ENCODE peak calls at places on chromosome 12, in five cellular contexts. V, N, S, W and G are unnamed samples.

GRCh38 chr12:11580125-11580751 is 69.2 kb upstream of the ETV6 start:
- DNase-seq in V (peak), N (peak), S (peak), W (peak), G (no peak)

GRCh38 chr12:103802586-103802886 is 38.5 kb downstream of the NT5DC3 start:
- DNase-seq in V (no peak), N (no peak), S (no peak), W (no peak), G (no peak)

GRCh38 chr12:44640831-44641230 is 235.3 kb downstream of the NELL2 start:
- DNase-seq in V (no peak), N (no peak), S (no peak), W (no peak), G (no peak)

GRCh38 chr12:132622437-132623071 is 4.0 kb downstream of the P2RX2 start:
- DNase-seq in V (peak), N (no peak), S (peak), W (no peak), G (no peak)

GRCh38 chr12:63995512-63995911 is 151.0 kb downstream of the SRGAP1 start:
- DNase-seq in V (no peak), N (no peak), S (no peak), W (no peak), G (no peak)

GRCh38 chr12:27965966-27966365 is 6.6 kb downstream of the PTHLH start:
- DNase-seq in V (peak), N (no peak), S (peak), W (no peak), G (no peak)

GRCh38 chr12:109532721-109533486 is 40.4 kb downstream of the MMAB start:
- DNase-seq in V (no peak), N (no peak), S (no peak), W (no peak), G (no peak)

GRCh38 chr12:6821674-6822433 is at the start of gene GPR162:
- DNase-seq in V (peak), N (no peak), S (peak), W (no peak), G (no peak)

GRCh38 chr12:103560604-103561101 is 26.4 kb upstream of the STAB2 start:
- DNase-seq in V (peak), N (peak), S (peak), W (no peak), G (no peak)

GRCh38 chr12:106342397-106343212 is 14.9 kb upstream of the POLR3B start:
- DNase-seq in V (peak), N (peak), S (peak), W (peak), G (no peak)

GRCh38 chr12:120905856-120906384 is 1.8 kb upstream of the SPPL3 start:
- DNase-seq in V (no peak), N (no peak), S (peak), W (no peak), G (no peak)

GRCh38 chr12:95371571-95371970 is 102.4 kb upstream of the METAP2 start:
- DNase-seq in V (no peak), N (no peak), S (peak), W (no peak), G (no peak)

GRCh38 chr12:104360157-104360556 is 56.6 kb downstream of the EID3 start:
- DNase-seq in V (no peak), N (no peak), S (no peak), W (no peak), G (no peak)

GRCh38 chr12:45583011-45583657 is 146.4 kb upstream of the ARID2 start:
- DNase-seq in V (peak), N (no peak), S (peak), W (no peak), G (no peak)

DNA sequence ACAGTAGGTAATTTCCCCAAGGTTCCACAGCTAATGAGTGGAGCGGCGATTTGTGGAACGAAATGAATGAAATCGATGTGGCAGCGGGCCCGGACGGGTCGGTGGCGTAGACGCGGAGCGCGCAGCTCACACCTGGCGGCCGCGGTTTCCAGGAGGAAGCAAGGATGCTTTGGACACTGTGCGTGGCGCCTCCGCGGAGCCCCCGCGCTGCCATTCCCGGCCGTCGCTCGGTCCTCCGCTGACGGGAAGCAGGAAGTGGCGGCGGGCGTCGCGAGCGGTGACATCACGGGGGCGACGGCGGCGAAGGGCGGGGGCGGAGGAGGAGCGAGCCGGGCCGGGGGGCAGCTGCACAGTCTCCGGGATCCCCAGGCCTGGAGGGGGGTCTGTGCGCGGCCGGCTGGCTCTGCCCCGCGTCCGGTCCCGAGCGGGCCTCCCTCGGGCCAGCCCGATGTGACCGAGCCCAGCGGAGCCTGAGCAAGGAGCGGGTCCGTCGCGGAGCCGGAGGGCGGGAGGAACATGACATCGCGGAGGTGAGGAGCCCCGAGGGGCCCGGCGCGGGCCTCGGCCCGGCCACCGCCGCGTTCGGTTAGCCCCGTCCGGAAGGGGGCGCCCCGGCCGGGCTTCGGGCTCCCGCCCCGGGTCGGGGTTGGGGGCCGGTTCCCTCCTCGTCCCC is at the start of gene PTPN11:
- DNase-seq in V (peak), N (peak), S (peak), W (peak), G (peak)
- TF ChIP-seq CTCF in V (peak), N (peak), S (no peak), W (no peak), G (peak)

DNA sequence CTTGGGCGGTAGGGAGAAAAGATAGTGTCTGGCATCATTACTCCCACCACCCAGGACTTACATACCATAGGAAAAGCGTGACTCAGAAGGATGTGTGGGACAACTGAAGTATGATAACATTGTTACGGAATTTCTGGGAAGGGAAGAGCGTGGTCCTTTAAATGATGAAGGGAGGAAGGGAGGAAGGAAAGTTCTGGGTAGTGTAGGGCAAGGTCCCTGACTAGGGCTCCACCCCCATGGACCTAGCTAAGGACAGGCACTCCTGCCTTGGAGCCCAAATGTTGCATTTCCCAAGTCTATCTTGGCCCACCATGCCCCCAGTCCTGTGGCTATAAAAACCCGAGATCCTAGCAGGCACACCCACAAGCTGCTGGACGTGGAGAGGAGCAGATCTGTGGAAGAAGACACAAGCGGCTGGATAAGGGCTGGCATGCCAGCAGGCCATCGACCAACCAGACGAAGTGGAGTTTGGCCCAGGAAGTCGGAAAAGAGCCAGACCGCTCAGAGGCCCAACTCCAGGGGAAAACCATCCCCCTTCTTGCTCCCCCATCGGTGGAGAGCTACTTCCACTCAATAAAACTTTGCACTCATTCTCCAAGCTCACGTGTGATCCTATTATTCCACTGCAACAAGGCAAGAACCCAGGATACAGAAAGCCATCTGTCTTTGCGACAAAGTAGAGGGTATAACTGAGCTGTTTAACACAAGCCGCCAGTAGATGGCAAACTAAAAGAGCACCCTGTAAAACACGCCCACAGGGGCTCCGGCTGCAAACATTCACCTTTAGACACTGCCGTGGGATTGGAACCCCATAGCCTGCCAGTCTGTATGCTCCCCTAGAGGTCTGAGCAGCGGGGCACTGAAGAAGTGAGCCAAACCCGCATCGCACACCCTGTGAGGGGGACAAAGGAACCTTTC is 23.0 kb upstream of the RAB21 start:
- DNase-seq in V (peak), N (no peak), S (peak), W (no peak), G (no peak)
- TF ChIP-seq CTCF in V (no peak), N (no peak), S (no peak), W (no peak), G (no peak)

GRCh38 chr12:112685321-112685720 is 106.2 kb upstream of the RPH3A start:
- DNase-seq in V (no peak), N (no peak), S (no peak), W (no peak), G (no peak)

GRCh38 chr12:112682586-112682985 is 109.0 kb upstream of the RPH3A start:
- DNase-seq in V (no peak), N (no peak), S (no peak), W (no peak), G (no peak)

GRCh38 chr12:112686373-112686772 is 105.2 kb upstream of the RPH3A start:
- DNase-seq in V (no peak), N (no peak), S (peak), W (no peak), G (no peak)

GRCh38 chr12:112680993-112681392 is 110.6 kb upstream of the RPH3A start:
- DNase-seq in V (no peak), N (no peak), S (no peak), W (no peak), G (no peak)

GRCh38 chr12:112684742-112685141 is 106.8 kb upstream of the RPH3A start:
- DNase-seq in V (no peak), N (no peak), S (no peak), W (no peak), G (no peak)
- TF ChIP-seq CTCF in V (no peak), N (no peak), S (no peak), W (no peak), G (no peak)

GRCh38 chr12:2360630-2361170 is 307.9 kb downstream of the CACNA1C start:
- DNase-seq in V (no peak), N (no peak), S (no peak), W (no peak), G (no peak)
- TF ChIP-seq CTCF in V (peak), N (no peak), S (peak), W (no peak), G (peak)

GRCh38 chr12:130978785-130979184 is 25.1 kb downstream of the ADGRD1 start:
- DNase-seq in V (no peak), N (no peak), S (no peak), W (no peak), G (no peak)

GRCh38 chr12:130976171-130976720 is 22.5 kb downstream of the ADGRD1 start:
- DNase-seq in V (no peak), N (no peak), S (no peak), W (no peak), G (no peak)

GRCh38 chr12:130975116-130975515 is 21.4 kb downstream of the ADGRD1 start:
- DNase-seq in V (no peak), N (no peak), S (no peak), W (no peak), G (no peak)

GRCh38 chr12:130977759-130978127 is 24.0 kb downstream of the ADGRD1 start:
- DNase-seq in V (no peak), N (no peak), S (no peak), W (no peak), G (no peak)

GRCh38 chr12:130977046-130977758 is 23.5 kb downstream of the ADGRD1 start:
- DNase-seq in V (no peak), N (no peak), S (no peak), W (no peak), G (no peak)
- TF ChIP-seq CTCF in V (no peak), N (no peak), S (no peak), W (no peak), G (no peak)